ENCODE peak calls at places on chromosomes 4 and X, in four cellular contexts. One of them, this sample, is unnamed.

GRCh38 chr4:8037150-8037769 is 97.6 kb upstream of the AFAP1 start:
- DNase-seq in Calu3: no peak
- DNase-seq in NB4: no peak
- DNase-seq in left ventricle myocardium inferior: no peak
- DNase-seq in this sample: no peak

GRCh38 chrX:65522739-65523372 is 11.7 kb downstream of the LAS1L start:
- DNase-seq in Calu3: no peak
- DNase-seq in NB4: peak
- DNase-seq in left ventricle myocardium inferior: no peak
- DNase-seq in this sample: no peak

GRCh38 chr4:182242793-182243192 is 409 bp upstream of the TENM3 start:
- DNase-seq in Calu3: no peak
- DNase-seq in NB4: no peak
- DNase-seq in left ventricle myocardium inferior: no peak
- DNase-seq in this sample: no peak

GRCh38 chrX:119885554-119886428 is 9.9 kb upstream of the AKAP14 start:
- DNase-seq in Calu3: no peak
- DNase-seq in NB4: peak
- DNase-seq in left ventricle myocardium inferior: no peak
- DNase-seq in this sample: no peak

GRCh38 chrX:153649178-153649914 is 2.3 kb downstream of the DUSP9 start:
- DNase-seq in Calu3: peak
- DNase-seq in NB4: peak
- DNase-seq in left ventricle myocardium inferior: no peak
- DNase-seq in this sample: peak

GRCh38 chr4:7158081-7158750 is 34.1 kb upstream of the SORCS2 start:
- DNase-seq in Calu3: no peak
- DNase-seq in NB4: no peak
- DNase-seq in left ventricle myocardium inferior: no peak
- DNase-seq in this sample: no peak

GRCh38 chr4:8829584-8829983 is 42.1 kb downstream of the HMX1 start:
- DNase-seq in Calu3: no peak
- DNase-seq in NB4: no peak
- DNase-seq in left ventricle myocardium inferior: no peak
- DNase-seq in this sample: no peak

GRCh38 chr4:815464-816146 is 10.3 kb downstream of the CPLX1 start:
- DNase-seq in Calu3: no peak
- DNase-seq in NB4: no peak
- DNase-seq in left ventricle myocardium inferior: no peak
- DNase-seq in this sample: no peak

GRCh38 chrX:140141444-140142029 is 176.2 kb upstream of the CXorf66 start:
- DNase-seq in Calu3: peak
- DNase-seq in NB4: peak
- DNase-seq in left ventricle myocardium inferior: no peak
- DNase-seq in this sample: peak

GRCh38 chrX:1231850-1232505 is 19.5 kb upstream of the CRLF2 start:
- DNase-seq in Calu3: no peak
- DNase-seq in NB4: peak
- DNase-seq in left ventricle myocardium inferior: no peak
- DNase-seq in this sample: no peak

DNA sequence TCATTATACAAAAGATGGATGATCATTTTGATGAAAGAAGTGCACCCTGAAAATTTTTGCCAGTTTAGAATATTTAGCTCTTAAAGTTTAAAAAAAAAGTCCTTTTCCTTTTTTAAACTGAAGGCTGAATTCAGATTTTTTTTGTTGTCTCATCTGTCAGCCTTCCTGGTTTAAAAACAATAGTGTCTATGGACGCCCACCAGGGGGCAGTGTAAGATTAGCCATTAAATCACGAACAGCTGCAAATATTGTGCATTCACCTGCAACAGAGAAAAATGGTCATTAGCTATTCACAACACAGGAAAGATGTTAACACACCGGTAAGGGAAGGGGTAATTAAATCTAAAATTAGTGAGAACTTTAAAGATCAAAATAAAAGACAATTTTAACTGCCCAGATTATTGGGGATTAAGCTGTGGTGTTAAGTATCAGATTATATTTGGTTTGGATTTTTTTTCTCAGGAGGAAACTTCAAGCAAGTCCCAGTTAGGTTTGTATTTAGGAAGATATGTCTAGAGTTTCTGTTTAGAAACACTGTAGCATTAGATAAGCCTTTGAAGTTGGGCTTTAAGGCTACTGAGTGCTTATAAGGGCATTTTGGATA is 4.4 kb upstream of the CXorf38 start:
- DNase-seq in Calu3: peak
- DNase-seq in NB4: peak
- DNase-seq in left ventricle myocardium inferior: peak
- DNase-seq in this sample: peak
- TF ChIP-seq CTCF in Calu3: peak
- TF ChIP-seq CTCF in NB4: peak
- TF ChIP-seq CTCF in left ventricle myocardium inferior: peak
- TF ChIP-seq CTCF in this sample: peak

DNA sequence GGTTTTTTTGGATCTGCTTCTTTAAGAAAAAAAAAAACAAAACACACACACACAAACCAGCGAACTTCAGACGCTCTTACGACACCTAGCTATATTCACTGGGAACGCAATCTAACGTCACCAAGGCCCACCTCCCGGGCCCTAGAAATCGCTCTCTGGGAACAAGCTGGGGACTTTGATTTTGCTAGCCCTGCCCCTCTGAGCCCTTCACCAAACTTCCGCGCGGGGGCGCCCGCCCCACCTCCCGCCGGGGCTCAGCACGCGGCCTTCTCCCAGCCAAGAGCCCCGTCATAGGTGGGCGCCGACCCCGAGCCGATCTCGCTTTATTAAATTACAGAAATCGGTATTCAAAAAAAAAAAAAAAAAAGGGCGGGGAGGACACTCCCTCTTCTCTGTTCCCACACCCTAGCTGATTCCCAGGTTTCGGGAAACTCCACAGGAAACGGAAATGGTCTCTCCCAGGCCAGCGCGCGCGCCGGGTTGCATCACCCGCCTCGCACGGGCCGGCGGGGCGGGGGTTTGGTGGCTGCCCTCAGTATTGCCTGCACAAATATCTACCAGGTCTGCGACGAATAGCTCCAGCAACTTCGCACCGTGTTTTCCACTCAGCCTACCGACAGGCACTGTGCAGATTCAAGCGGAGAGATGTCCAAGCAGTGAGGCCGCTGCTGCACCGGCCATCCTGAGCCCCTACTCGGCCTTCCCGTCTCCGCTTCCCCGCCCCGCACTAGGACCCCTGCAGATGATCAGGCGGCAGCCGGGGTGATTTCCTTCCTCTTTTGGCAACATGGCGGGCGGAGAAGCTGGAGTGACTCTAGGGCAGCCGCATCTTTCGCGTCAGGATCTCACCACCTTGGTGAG is at the start of gene EIF2S3:
- DNase-seq in Calu3: peak
- DNase-seq in NB4: peak
- DNase-seq in left ventricle myocardium inferior: peak
- DNase-seq in this sample: peak
- TF ChIP-seq CTCF in Calu3: peak
- TF ChIP-seq CTCF in NB4: peak
- TF ChIP-seq CTCF in left ventricle myocardium inferior: peak
- TF ChIP-seq CTCF in this sample: peak

DNA sequence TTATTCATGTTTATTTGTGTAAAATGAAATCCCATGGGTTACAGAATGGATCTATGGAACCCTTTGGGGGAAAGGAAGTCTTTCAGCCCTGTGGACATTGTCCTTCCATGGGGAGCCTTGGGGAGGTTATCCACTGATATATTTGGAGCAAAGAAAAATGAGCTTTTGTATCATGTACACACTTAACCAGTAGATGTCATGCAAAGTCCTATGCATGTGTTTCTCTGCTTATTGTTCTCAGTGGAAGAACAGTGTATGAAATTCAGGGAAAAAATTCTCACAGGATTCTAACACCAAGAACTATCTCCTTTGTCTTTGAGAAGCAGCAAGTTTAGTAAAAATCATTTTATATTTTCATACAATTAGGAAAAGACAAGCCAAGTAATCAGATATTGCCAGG is 105.3 kb downstream of the DTHD1 start:
- DNase-seq in Calu3: no peak
- DNase-seq in NB4: peak
- DNase-seq in left ventricle myocardium inferior: no peak
- DNase-seq in this sample: no peak
- TF ChIP-seq CTCF in Calu3: no peak
- TF ChIP-seq CTCF in NB4: no peak
- TF ChIP-seq CTCF in left ventricle myocardium inferior: no peak
- TF ChIP-seq CTCF in this sample: no peak

GRCh38 chrX:75155830-75156525 is at the start of gene ABCB7:
- DNase-seq in Calu3: peak
- DNase-seq in NB4: peak
- DNase-seq in left ventricle myocardium inferior: peak
- DNase-seq in this sample: peak
- TF ChIP-seq CTCF in Calu3: no peak
- TF ChIP-seq CTCF in NB4: no peak
- TF ChIP-seq CTCF in left ventricle myocardium inferior: peak
- TF ChIP-seq CTCF in this sample: no peak

DNA sequence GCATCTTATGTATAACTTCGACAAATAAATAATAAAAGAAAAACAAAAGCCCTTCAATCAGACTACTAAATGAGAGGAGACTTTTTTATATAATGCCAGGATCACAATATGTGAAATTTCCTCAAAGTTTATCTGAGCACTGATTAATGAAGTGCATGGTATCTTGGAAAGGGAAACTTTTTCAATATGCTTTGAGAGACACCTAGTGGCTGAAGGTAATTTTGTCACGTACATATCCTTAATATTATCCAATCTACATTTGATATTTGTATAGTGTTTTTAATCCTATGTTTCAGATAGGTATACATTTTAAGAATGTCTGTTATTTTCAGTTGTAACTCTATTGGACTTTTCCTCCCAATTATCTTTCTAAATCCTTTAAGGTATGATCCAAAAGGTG is 146.8 kb downstream of the KLHL4 start:
- DNase-seq in Calu3: no peak
- DNase-seq in NB4: peak
- DNase-seq in left ventricle myocardium inferior: no peak
- DNase-seq in this sample: no peak
- TF ChIP-seq CTCF in Calu3: no peak
- TF ChIP-seq CTCF in NB4: no peak
- TF ChIP-seq CTCF in left ventricle myocardium inferior: peak
- TF ChIP-seq CTCF in this sample: peak

This sample was measured in GM10248.